ENCODE peak calls at places on chromosomes 3 and 15, in seven cellular contexts. One of them, this sample, is unnamed.

GRCh38 chr3:98737301-98737700 is 25.8 kb upstream of the ST3GAL6 start:
- DNase-seq in A549: no peak
- DNase-seq in fibroblast of pulmonary artery: no peak
- DNase-seq in CD8-positive, alpha-beta T cell: no peak
- DNase-seq in epithelial cell of proximal tubule: no peak
- DNase-seq in osteoblast: no peak
- DNase-seq in aorta: no peak
- DNase-seq in this sample: no peak

GRCh38 chr15:44009056-44009455 is 182.3 kb downstream of the WDR76 start:
- DNase-seq in CD8-positive, alpha-beta T cell: no peak
- DNase-seq in aorta: no peak
- DNase-seq in fibroblast of pulmonary artery: peak
- DNase-seq in osteoblast: peak
- DNase-seq in A549: peak
- DNase-seq in epithelial cell of proximal tubule: no peak
- DNase-seq in this sample: no peak

GRCh38 chr3:27721717-27722564 is at the start of gene EOMES:
- DNase-seq in epithelial cell of proximal tubule: no peak
- DNase-seq in fibroblast of pulmonary artery: peak
- DNase-seq in A549: peak
- DNase-seq in osteoblast: peak
- DNase-seq in aorta: no peak
- DNase-seq in CD8-positive, alpha-beta T cell: peak
- DNase-seq in this sample: peak

GRCh38 chr3:38916706-38917105 is 100.7 kb upstream of the SCN10A start:
- DNase-seq in epithelial cell of proximal tubule: no peak
- DNase-seq in CD8-positive, alpha-beta T cell: no peak
- DNase-seq in aorta: no peak
- DNase-seq in osteoblast: no peak
- DNase-seq in A549: no peak
- DNase-seq in fibroblast of pulmonary artery: no peak
- DNase-seq in this sample: no peak

GRCh38 chr15:23570466-23570865 is 5.0 kb downstream of the MKRN3 start:
- DNase-seq in epithelial cell of proximal tubule: no peak
- DNase-seq in osteoblast: no peak
- DNase-seq in CD8-positive, alpha-beta T cell: no peak
- DNase-seq in fibroblast of pulmonary artery: peak
- DNase-seq in aorta: no peak
- DNase-seq in A549: no peak
- DNase-seq in this sample: no peak

GRCh38 chr15:43896543-43896942 is 69.7 kb downstream of the WDR76 start:
- DNase-seq in fibroblast of pulmonary artery: no peak
- DNase-seq in epithelial cell of proximal tubule: no peak
- DNase-seq in aorta: no peak
- DNase-seq in CD8-positive, alpha-beta T cell: no peak
- DNase-seq in osteoblast: no peak
- DNase-seq in A549: no peak
- DNase-seq in this sample: no peak

GRCh38 chr3:44954289-44954688 is 21.7 kb downstream of the ZDHHC3 start:
- DNase-seq in fibroblast of pulmonary artery: no peak
- DNase-seq in A549: no peak
- DNase-seq in CD8-positive, alpha-beta T cell: no peak
- DNase-seq in aorta: no peak
- DNase-seq in osteoblast: no peak
- DNase-seq in epithelial cell of proximal tubule: no peak
- DNase-seq in this sample: no peak

GRCh38 chr15:95875141-95875643 is 455.3 kb upstream of the NR2F2 start:
- DNase-seq in osteoblast: no peak
- DNase-seq in aorta: no peak
- DNase-seq in epithelial cell of proximal tubule: no peak
- DNase-seq in A549: no peak
- DNase-seq in CD8-positive, alpha-beta T cell: no peak
- DNase-seq in fibroblast of pulmonary artery: peak
- DNase-seq in this sample: no peak

GRCh38 chr3:17025594-17026139 is 140.9 kb downstream of the PLCL2 start:
- DNase-seq in fibroblast of pulmonary artery: no peak
- DNase-seq in osteoblast: no peak
- DNase-seq in CD8-positive, alpha-beta T cell: no peak
- DNase-seq in A549: no peak
- DNase-seq in aorta: no peak
- DNase-seq in epithelial cell of proximal tubule: no peak
- DNase-seq in this sample: no peak

GRCh38 chr15:31403606-31404005 is 77.0 kb downstream of the KLF13 start:
- DNase-seq in osteoblast: peak
- DNase-seq in epithelial cell of proximal tubule: no peak
- DNase-seq in aorta: no peak
- DNase-seq in CD8-positive, alpha-beta T cell: no peak
- DNase-seq in fibroblast of pulmonary artery: peak
- DNase-seq in A549: no peak
- DNase-seq in this sample: no peak

GRCh38 chr3:44179251-44179650 is 62.4 kb upstream of the TOPAZ1 start:
- DNase-seq in aorta: no peak
- DNase-seq in fibroblast of pulmonary artery: no peak
- DNase-seq in A549: no peak
- DNase-seq in epithelial cell of proximal tubule: no peak
- DNase-seq in osteoblast: no peak
- DNase-seq in CD8-positive, alpha-beta T cell: no peak
- DNase-seq in this sample: no peak

GRCh38 chr15:67762610-67763368 is 62.5 kb upstream of the SKOR1 start:
- DNase-seq in CD8-positive, alpha-beta T cell: no peak
- DNase-seq in fibroblast of pulmonary artery: no peak
- DNase-seq in A549: no peak
- DNase-seq in epithelial cell of proximal tubule: no peak
- DNase-seq in osteoblast: no peak
- DNase-seq in aorta: no peak
- DNase-seq in this sample: no peak

GRCh38 chr3:52313774-52314188 is 2.3 kb upstream of the DNAH1 start:
- DNase-seq in epithelial cell of proximal tubule: no peak
- DNase-seq in CD8-positive, alpha-beta T cell: no peak
- DNase-seq in osteoblast: peak
- DNase-seq in aorta: no peak
- DNase-seq in A549: no peak
- DNase-seq in fibroblast of pulmonary artery: peak
- DNase-seq in this sample: no peak

DNA sequence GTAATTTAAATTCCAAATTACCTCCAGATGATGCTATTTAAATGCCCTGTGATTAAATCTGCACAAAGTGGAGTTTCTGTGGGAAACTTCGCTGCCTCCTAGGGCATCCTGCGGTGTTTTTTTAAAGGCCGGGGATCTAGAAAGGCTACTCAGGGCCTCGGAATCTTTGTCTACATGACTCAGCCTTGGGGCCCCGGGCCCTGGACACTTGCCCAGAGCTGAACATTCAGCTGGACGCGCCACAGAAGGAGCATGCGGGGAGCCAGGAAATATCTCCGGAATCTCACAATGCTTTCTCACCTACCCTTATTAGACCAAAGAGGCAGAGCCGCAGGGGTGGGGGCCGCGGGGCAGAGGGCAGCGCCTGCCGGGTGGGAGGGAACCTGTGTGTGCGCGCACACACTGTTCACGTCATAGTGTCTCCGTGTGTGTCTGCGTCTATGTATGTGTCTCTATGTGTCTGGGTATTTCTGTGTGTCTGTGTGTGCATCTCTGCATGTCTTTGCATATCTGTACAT is 145.5 kb upstream of the TPM1 start:
- DNase-seq in CD8-positive, alpha-beta T cell: no peak
- DNase-seq in osteoblast: peak
- DNase-seq in fibroblast of pulmonary artery: peak
- DNase-seq in epithelial cell of proximal tubule: peak
- DNase-seq in aorta: peak
- DNase-seq in A549: peak
- DNase-seq in this sample: peak
- H3K4me3 ChIP-seq in CD8-positive, alpha-beta T cell: no peak
- H3K4me3 ChIP-seq in osteoblast: peak
- H3K4me3 ChIP-seq in fibroblast of pulmonary artery: no peak
- H3K4me3 ChIP-seq in epithelial cell of proximal tubule: no peak
- H3K4me3 ChIP-seq in aorta: no peak
- H3K4me3 ChIP-seq in A549: peak
- H3K4me3 ChIP-seq in this sample: peak

GRCh38 chr15:60396100-60396499 is 1.7 kb downstream of the ANXA2 start:
- DNase-seq in epithelial cell of proximal tubule: no peak
- DNase-seq in aorta: no peak
- DNase-seq in CD8-positive, alpha-beta T cell: no peak
- DNase-seq in osteoblast: no peak
- DNase-seq in A549: no peak
- DNase-seq in fibroblast of pulmonary artery: no peak
- DNase-seq in this sample: no peak
- H3K4me3 ChIP-seq in epithelial cell of proximal tubule: peak
- H3K4me3 ChIP-seq in aorta: peak
- H3K4me3 ChIP-seq in CD8-positive, alpha-beta T cell: no peak
- H3K4me3 ChIP-seq in osteoblast: peak
- H3K4me3 ChIP-seq in A549: peak
- H3K4me3 ChIP-seq in fibroblast of pulmonary artery: peak
- H3K4me3 ChIP-seq in this sample: peak

DNA sequence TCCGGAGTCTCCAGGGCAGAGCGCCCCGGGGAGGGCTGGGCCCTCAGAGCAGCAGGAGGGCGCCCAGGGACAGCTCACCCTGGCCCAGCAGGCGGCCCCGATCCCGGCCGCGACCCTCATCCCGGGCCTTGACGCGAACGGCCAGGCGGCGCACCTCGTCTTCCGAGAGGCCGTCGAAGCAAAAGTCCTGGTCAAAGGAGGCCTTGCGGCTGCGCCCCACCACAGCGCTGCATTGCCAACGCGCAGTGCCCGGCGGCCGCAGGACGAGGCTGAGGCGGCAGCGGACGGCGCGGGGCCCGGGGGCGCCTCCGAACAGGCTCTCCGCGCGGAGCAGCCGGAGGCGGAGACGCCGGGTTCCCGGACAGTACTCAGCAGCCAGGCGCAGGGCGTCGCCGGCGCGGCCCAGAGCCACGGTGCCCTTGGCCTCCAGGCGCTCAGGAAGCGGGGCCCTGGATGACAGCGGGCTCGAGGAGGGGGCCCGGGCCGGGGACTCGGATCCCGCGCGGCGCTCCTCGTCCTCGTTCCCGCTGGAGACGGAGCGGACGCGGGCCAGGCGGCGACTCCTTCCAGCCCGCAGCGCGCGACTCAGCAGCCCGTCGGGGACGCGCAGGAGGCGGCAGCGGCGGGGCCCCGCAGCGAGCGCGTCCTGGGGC is 1.1 kb downstream of the C2CD4B start:
- DNase-seq in A549: no peak
- DNase-seq in fibroblast of pulmonary artery: peak
- DNase-seq in CD8-positive, alpha-beta T cell: no peak
- DNase-seq in aorta: no peak
- DNase-seq in osteoblast: peak
- DNase-seq in epithelial cell of proximal tubule: no peak
- DNase-seq in this sample: no peak
- H3K4me3 ChIP-seq in A549: peak
- H3K4me3 ChIP-seq in fibroblast of pulmonary artery: peak
- H3K4me3 ChIP-seq in CD8-positive, alpha-beta T cell: no peak
- H3K4me3 ChIP-seq in aorta: peak
- H3K4me3 ChIP-seq in osteoblast: no peak
- H3K4me3 ChIP-seq in epithelial cell of proximal tubule: peak
- H3K4me3 ChIP-seq in this sample: peak

DNA sequence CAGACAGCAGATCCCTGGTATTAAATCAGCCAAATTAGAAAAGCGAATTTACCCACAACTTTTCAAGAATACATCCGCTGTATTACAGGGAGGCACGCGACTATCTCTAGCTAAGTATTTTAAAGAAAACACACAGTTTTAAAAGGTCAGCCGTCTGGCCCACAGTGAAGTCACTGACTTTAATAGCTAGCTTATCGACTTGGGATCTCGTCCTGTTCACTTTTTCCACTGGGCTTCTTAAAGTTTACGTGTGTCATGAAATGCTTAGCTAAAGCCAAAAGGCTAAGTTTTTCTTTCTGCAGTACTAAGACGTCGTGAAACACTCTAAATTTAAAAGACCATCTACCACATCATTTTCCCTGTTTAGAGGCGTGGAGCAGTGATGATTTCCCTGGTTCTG is 27.2 kb downstream of the LRIG1 start:
- DNase-seq in osteoblast: no peak
- DNase-seq in aorta: no peak
- DNase-seq in epithelial cell of proximal tubule: no peak
- DNase-seq in A549: no peak
- DNase-seq in fibroblast of pulmonary artery: peak
- DNase-seq in CD8-positive, alpha-beta T cell: no peak
- DNase-seq in this sample: no peak
- H3K4me3 ChIP-seq in osteoblast: no peak
- H3K4me3 ChIP-seq in aorta: no peak
- H3K4me3 ChIP-seq in epithelial cell of proximal tubule: no peak
- H3K4me3 ChIP-seq in A549: no peak
- H3K4me3 ChIP-seq in fibroblast of pulmonary artery: no peak
- H3K4me3 ChIP-seq in CD8-positive, alpha-beta T cell: no peak
- H3K4me3 ChIP-seq in this sample: peak

GRCh38 chr3:72848703-72849081 is 447 bp upstream of the SHQ1 start:
- DNase-seq in epithelial cell of proximal tubule: no peak
- DNase-seq in A549: no peak
- DNase-seq in osteoblast: no peak
- DNase-seq in CD8-positive, alpha-beta T cell: peak
- DNase-seq in fibroblast of pulmonary artery: peak
- DNase-seq in aorta: no peak
- DNase-seq in this sample: no peak
- H3K4me3 ChIP-seq in epithelial cell of proximal tubule: peak
- H3K4me3 ChIP-seq in A549: peak
- H3K4me3 ChIP-seq in osteoblast: peak
- H3K4me3 ChIP-seq in CD8-positive, alpha-beta T cell: peak
- H3K4me3 ChIP-seq in fibroblast of pulmonary artery: peak
- H3K4me3 ChIP-seq in aorta: peak
- H3K4me3 ChIP-seq in this sample: peak

GRCh38 chr3:111031538-111031937 is 40.1 kb upstream of the NECTIN3 start:
- DNase-seq in A549: no peak
- DNase-seq in epithelial cell of proximal tubule: no peak
- DNase-seq in CD8-positive, alpha-beta T cell: no peak
- DNase-seq in fibroblast of pulmonary artery: no peak
- DNase-seq in osteoblast: no peak
- DNase-seq in aorta: no peak
- DNase-seq in this sample: no peak
- H3K4me3 ChIP-seq in A549: no peak
- H3K4me3 ChIP-seq in epithelial cell of proximal tubule: no peak
- H3K4me3 ChIP-seq in CD8-positive, alpha-beta T cell: no peak
- H3K4me3 ChIP-seq in fibroblast of pulmonary artery: no peak
- H3K4me3 ChIP-seq in osteoblast: no peak
- H3K4me3 ChIP-seq in aorta: no peak
- H3K4me3 ChIP-seq in this sample: no peak